ENCODE peak calls at places on chromosomes 2 and 18, in ten cellular contexts. F is heart right ventricle; T is dermis microvascular lymphatic vessel endothelial cell; M is iris pigment epithelial cell; P is stimulated activated CD8-positive, alpha-beta memory T cell treated with anti-CD3 and anti-CD28 coated beads, Interleukin-4, amount 100 ng/mL, for 4 hours; J is IMR-90; E is cardiac fibroblast; X is anterior cingulate cortex; L is NCI-H524 treated with DMSO at 0.1 percent for 48 hours; B is DND-41. H is an unnamed sample.

GRCh38 chr2:669323-669722 is 7.9 kb downstream of the TMEM18 start:
- DNase-seq in F (no peak), T (peak; percentile 26), M (peak; percentile 76), P (no peak), J (peak; percentile 84), E (peak; percentile 65), X (no peak), L (no peak), B (no peak), H (no peak)

GRCh38 chr18:71209944-71210343 is 921.1 kb downstream of the SOCS6 start:
- DNase-seq in F (no peak), T (peak; percentile 81), M (peak; percentile 3), P (no peak), J (no peak), E (peak; percentile 19), X (no peak), L (no peak), B (no peak), H (no peak)

GRCh38 chr18:79496978-79497637 is 101.4 kb downstream of the NFATC1 start:
- DNase-seq in F (no peak), T (peak; percentile 63), M (peak; percentile 68), P (no peak), J (peak; percentile 57), E (peak; percentile 88), X (peak; percentile 24), L (no peak), B (no peak), H (peak; percentile 80)

GRCh38 chr2:121664086-121664485 is 14.8 kb upstream of the CLASP1 start:
- DNase-seq in F (no peak), T (no peak), M (peak; percentile 54), P (no peak), J (no peak), E (no peak), X (no peak), L (no peak), B (no peak), H (no peak)

GRCh38 chr2:98868548-98869271 is 67.3 kb downstream of the CRACDL start:
- DNase-seq in F (no peak), T (no peak), M (no peak), P (no peak), J (no peak), E (peak; percentile 23), X (no peak), L (no peak), B (no peak), H (no peak)

GRCh38 chr2:23429036-23429435 is 44.1 kb downstream of the KLHL29 start:
- DNase-seq in F (no peak), T (no peak), M (no peak), P (no peak), J (no peak), E (no peak), X (no peak), L (no peak), B (no peak), H (no peak)

GRCh38 chr2:204948822-204949221 is 403.5 kb downstream of the PARD3B start:
- DNase-seq in F (no peak), T (no peak), M (no peak), P (no peak), J (no peak), E (no peak), X (no peak), L (no peak), B (no peak), H (no peak)

GRCh38 chr2:28419003-28419704 is 26.5 kb downstream of the FOSL2 start:
- DNase-seq in F (no peak), T (no peak), M (no peak), P (no peak), J (no peak), E (no peak), X (no peak), L (no peak), B (no peak), H (no peak)

GRCh38 chr2:233416706-233417105 is 62.4 kb downstream of the DGKD start:
- DNase-seq in F (no peak), T (no peak), M (no peak), P (no peak), J (no peak), E (no peak), X (no peak), L (no peak), B (no peak), H (no peak)

GRCh38 chr2:201500534-201500933 is 49.0 kb downstream of the STRADB start:
- DNase-seq in F (no peak), T (no peak), M (peak; percentile 46), P (no peak), J (peak; percentile 77), E (peak; percentile 69), X (no peak), L (no peak), B (no peak), H (no peak)